ENCODE peak calls at places on chromosomes 5 and 9, in four cellular contexts. B is anterior cingulate cortex, W is germinal center, J is GM10248. M is an unnamed sample.

GRCh38 chr5:123511290-123511647 is 708 bp upstream of the CSNK1G3 start:
- DNase-seq in B (no peak), J (no peak), W (no peak), M (no peak)

GRCh38 chr5:100130307-100130706 is 404.9 kb upstream of the FAM174A start:
- DNase-seq in B (no peak), W (no peak), J (no peak), M (no peak)

GRCh38 chr5:139495644-139496435 is 13.3 kb upstream of the STING1 start:
- DNase-seq in W (no peak), J (no peak), B (no peak), M (no peak)

GRCh38 chr5:103918668-103919367 is 356.2 kb upstream of the NUDT12 start:
- DNase-seq in W (no peak), J (no peak), B (no peak), M (no peak)

GRCh38 chr9:109305801-109306200 is 15.1 kb downstream of the EPB41L4B start:
- DNase-seq in J (no peak), W (no peak), B (no peak), M (no peak)

GRCh38 chr9:126516936-126517750 is 96.6 kb upstream of the LMX1B start:
- DNase-seq in B (no peak), W (peak), J (peak), M (peak)

GRCh38 chr5:71789746-71790145 is 70.7 kb downstream of the CARTPT start:
- DNase-seq in J (no peak), B (no peak), W (no peak), M (no peak)

GRCh38 chr9:18499987-18500386 is 26.0 kb downstream of the ADAMTSL1 start:
- DNase-seq in J (no peak), B (no peak), W (no peak), M (no peak)

GRCh38 chr5:41335596-41335995 is 122.3 kb upstream of the C6 start:
- DNase-seq in W (no peak), J (no peak), B (no peak), M (no peak)

GRCh38 chr5:113056988-113057387 is 80.4 kb downstream of the DCP2 start:
- DNase-seq in B (no peak), W (no peak), J (no peak), M (no peak)

GRCh38 chr5:80191991-80192398 is 63.9 kb downstream of the SERINC5 start:
- DNase-seq in B (peak), J (no peak), W (no peak), M (no peak)

GRCh38 chr9:72551306-72551705 is 29.9 kb downstream of the TMC1 start:
- DNase-seq in B (no peak), W (no peak), J (no peak), M (no peak)

GRCh38 chr5:59081693-59082092 is 498.8 kb downstream of the RAB3C start:
- DNase-seq in J (no peak), W (no peak), B (no peak), M (peak)

GRCh38 chr9:82281066-82281465 is 292.5 kb downstream of the SPATA31D1 start:
- DNase-seq in B (no peak), J (no peak), W (no peak), M (no peak)

GRCh38 chr5:180394031-180394636 is 41.0 kb upstream of the GFPT2 start:
- DNase-seq in B (no peak), W (no peak), J (no peak), M (no peak)

GRCh38 chr5:74630387-74631087 is 10.0 kb downstream of the ENC1 start:
- DNase-seq in B (no peak), J (no peak), W (no peak), M (no peak)

GRCh38 chr9:1759901-1760300 is 255.2 kb upstream of the SMARCA2 start:
- DNase-seq in J (no peak), W (no peak), B (no peak), M (no peak)

GRCh38 chr9:16023466-16023865 is 470.6 kb downstream of the CCDC171 start:
- DNase-seq in J (no peak), B (no peak), W (no peak), M (peak)

GRCh38 chr9:90112791-90113190 is 508.0 kb downstream of the GADD45G start:
- DNase-seq in W (no peak), B (no peak), J (no peak), M (no peak)

GRCh38 chr5:72067682-72068470 is 39.4 kb upstream of the MAP1B start:
- DNase-seq in J (no peak), W (no peak), B (no peak), M (no peak)

GRCh38 chr5:120457839-120458507 is 6.1 kb upstream of the PRR16 start:
- DNase-seq in W (no peak), B (peak), J (peak), M (peak)

GRCh38 chr5:159106569-159107282 is 7.0 kb upstream of the EBF1 start:
- DNase-seq in W (peak), J (peak), B (peak), M (peak)

GRCh38 chr9:132991351-132992300 is 13.1 kb downstream of the GFI1B start:
- DNase-seq in J (no peak), B (no peak), W (no peak), M (no peak)

GRCh38 chr5:9540791-9541190 is 5.1 kb downstream of the SEMA5A start:
- DNase-seq in W (no peak), B (no peak), J (no peak), M (no peak)

GRCh38 chr5:167950126-167950721 is 341.2 kb upstream of the WWC1 start:
- DNase-seq in B (no peak), W (no peak), J (no peak), M (no peak)

GRCh38 chr5:38602641-38603040 is 46.2 kb upstream of the LIFR start:
- DNase-seq in W (no peak), J (no peak), B (no peak), M (no peak)

M was measured in Karpas-422.